ENCODE peak calls at places on chromosomes 16 and 17, in seven cellular contexts. U is PC-3; X is effector memory CD4-positive, alpha-beta T cell; B is pancreas; V is cardiac muscle cell; J is heart right ventricle; C is CD8-positive, alpha-beta T cell. I is an unnamed sample. For H3K9me3 and H3K27me3, the result is how much of the 10 kb centered on the place peaks cover.

GRCh38 chr16:47069841-47070584 is 73.7 kb downstream of the NETO2 start:
- DNase-seq in C (no peak), X (no peak), J (no peak), B (no peak), V (no peak), U (no peak), I (no peak)

GRCh38 chr16:46929378-46930332 is 43.8 kb downstream of the DNAJA2 start:
- DNase-seq in X (peak), U (peak), V (peak), C (peak), J (peak), B (peak), I (peak)

GRCh38 chr17:78499715-78500540 is 77.3 kb downstream of the DNAH17 start:
- DNase-seq in X (no peak), V (no peak), J (no peak), U (no peak), B (no peak), C (no peak), I (no peak)

GRCh38 chr17:81866440-81867122 is 4.6 kb downstream of the ARHGDIA start:
- DNase-seq in C (no peak), X (no peak), J (no peak), B (peak), U (no peak), V (peak), I (no peak)

GRCh38 chr17:76946111-76946771 is 78.0 kb downstream of the MGAT5B start:
- DNase-seq in X (no peak), J (no peak), V (no peak), B (no peak), U (no peak), C (no peak), I (no peak)

GRCh38 chr17:40819528-40820125 is 2.8 kb downstream of the KRT10 start:
- DNase-seq in C (no peak), J (no peak), U (no peak), X (no peak), B (no peak), V (peak), I (no peak)

GRCh38 chr17:3935140-3935542 is 18.9 kb upstream of the P2RX1 start:
- DNase-seq in U (peak), V (peak), X (no peak), J (peak), B (peak), C (peak), I (no peak)

GRCh38 chr16:50403491-50403890 is 34.7 kb upstream of the BRD7 start:
- DNase-seq in U (no peak), B (no peak), C (no peak), V (no peak), J (peak), X (no peak), I (no peak)

GRCh38 chr16:28623172-28623711 is 13.4 kb upstream of the SULT1A1 start:
- DNase-seq in J (peak), C (peak), B (peak), X (peak), V (peak), U (peak), I (no peak)

GRCh38 chr17:49403514-49404289 is 11.0 kb downstream of the PHB1 start:
- DNase-seq in U (no peak), C (no peak), B (no peak), X (no peak), J (no peak), V (no peak), I (no peak)

DNA sequence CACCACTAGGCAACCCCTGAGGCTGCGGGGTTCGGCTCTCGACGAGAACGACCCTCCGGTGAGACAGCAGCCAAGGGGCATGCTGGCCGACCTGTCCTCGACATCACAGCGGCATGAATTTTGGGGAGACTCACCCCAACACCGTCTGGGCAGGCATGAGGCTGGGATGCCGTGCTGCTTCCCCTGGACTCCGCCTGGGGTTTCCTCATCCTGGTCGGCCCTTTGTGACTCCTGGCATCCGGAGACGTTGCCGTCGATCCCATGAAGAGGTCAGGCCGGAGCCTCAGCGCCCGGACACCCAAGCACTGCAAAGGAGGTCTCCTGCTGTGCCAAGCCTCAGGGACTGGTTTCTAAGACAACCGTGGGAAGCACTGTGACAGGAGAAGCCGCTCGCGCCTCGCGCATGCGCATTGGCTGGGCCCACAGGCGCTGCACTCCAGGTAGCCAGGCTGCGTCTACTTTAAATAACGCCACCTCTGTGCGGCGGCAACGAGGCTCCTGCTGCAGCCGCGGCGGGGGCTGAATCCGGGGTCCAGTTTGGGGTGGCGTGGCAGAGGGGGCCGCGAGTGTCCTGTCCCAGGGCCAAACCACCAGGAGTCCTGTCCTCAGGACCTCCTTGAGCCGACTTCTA is 13.8 kb upstream of the KCNJ18 start:
- DNase-seq in B (no peak), U (no peak), C (no peak), X (no peak), V (no peak), J (no peak), I (no peak)
- H3K9me3 ChIP-seq in B (under half), U (under half), C (under half), X (under half), V (under half), J (under half), I (under half)

GRCh38 chr17:33046361-33047255 is 55.0 kb downstream of the SPACA3 start:
- DNase-seq in J (no peak), C (no peak), U (no peak), B (no peak), V (no peak), X (no peak), I (no peak)

GRCh38 chr17:33044771-33045170 is 53.1 kb downstream of the SPACA3 start:
- DNase-seq in V (no peak), U (no peak), C (no peak), J (no peak), B (no peak), X (no peak), I (no peak)

GRCh38 chr17:33039874-33040273 is 48.2 kb downstream of the SPACA3 start:
- DNase-seq in U (peak), V (peak), X (no peak), C (no peak), B (no peak), J (no peak), I (peak)

GRCh38 chr17:33049781-33050414 is 58.3 kb downstream of the SPACA3 start:
- DNase-seq in V (peak), C (peak), B (peak), X (peak), J (no peak), U (peak), I (peak)

GRCh38 chr17:33045236-33045635 is 53.6 kb downstream of the SPACA3 start:
- DNase-seq in U (no peak), C (no peak), B (no peak), J (no peak), X (no peak), V (no peak), I (no peak)
- H3K4me3 ChIP-seq in U (no peak), C (no peak), B (no peak), J (no peak), X (no peak), V (no peak), I (no peak)

DNA sequence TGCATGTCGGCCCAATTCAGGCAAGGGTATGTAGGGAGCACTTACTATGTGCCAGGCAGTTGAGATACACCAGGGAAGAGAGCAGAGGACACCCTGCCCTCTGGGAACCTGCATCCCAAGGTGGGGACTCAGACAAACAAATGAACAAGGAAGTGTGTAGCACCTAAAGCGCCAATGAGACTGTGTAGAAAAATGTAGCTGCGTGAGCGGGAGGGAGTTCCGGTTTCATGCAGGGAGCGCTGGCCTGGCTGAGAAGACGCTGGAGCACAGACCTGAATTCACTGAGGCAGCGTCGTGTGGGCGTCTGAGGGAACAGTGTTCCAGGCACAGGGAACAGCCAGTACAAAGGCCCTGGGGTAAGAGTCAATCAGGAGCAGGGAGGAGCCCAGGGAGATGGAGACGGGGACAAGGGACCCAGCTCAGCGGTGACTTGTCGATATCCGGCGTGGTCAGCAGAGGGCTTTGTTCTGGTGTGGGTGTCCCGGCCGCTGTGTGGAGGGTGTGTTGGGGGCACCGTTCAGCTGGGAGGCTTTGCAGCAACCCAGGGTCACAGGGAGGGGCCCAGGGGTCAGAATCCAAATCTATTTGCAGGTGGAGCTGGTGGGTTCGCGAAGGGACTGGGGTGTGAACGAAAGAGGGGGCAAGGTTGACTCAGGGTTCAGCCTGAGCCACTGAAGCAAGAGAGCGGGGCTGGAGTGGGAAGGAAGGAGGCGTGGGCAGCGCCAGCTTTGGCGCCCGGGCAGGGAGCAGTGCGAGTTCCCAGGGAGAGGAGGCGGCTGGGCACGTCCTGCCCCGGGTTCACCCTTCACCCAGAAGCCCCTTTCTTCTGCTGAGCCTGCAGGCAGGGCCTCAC is 17.8 kb upstream of the OSGIN1 start:
- DNase-seq in J (no peak), B (no peak), U (no peak), C (no peak), X (no peak), V (no peak), I (no peak)
- H3K27me3 ChIP-seq in J (under half), B (under half), U (under half), C (under half), X (under half), V (under half), I (under half)

DNA sequence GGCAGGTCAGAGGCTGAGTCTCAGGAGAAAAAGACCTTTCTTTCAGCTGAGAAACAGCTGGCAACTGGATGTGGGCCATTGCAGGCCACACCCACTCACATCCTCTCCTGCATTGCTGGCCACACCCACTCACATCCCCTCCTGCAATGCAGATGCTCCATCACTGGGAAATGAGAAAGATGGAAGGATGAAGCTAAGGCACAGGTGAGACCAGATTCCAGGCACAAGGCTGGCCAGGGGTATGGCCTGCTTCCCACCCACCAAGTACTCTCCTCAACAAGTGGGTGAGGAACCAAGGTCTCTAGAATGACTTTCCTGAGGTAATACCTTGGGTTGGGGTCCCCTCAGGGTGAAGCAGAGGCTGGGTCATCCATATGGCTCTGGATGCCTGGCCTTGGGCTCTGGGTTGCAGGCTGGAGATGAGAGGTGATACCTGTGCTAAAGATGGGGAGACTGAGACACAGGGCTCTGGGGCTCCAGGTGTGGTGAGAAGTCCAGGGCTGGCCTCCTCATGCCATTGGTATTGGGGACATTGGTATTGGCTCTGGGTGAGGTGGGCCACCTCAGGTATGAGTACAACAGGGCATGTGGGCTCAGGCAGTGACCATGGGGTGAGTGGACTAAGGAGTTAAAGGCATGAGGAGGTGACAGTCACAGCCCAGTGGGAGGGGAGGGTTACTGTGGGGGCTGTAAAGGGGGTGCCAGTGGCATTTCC is 1726.8 kb downstream of the TP53TG3F start:
- DNase-seq in C (no peak), X (no peak), B (no peak), U (no peak), V (no peak), J (no peak), I (no peak)
- H3K9me3 ChIP-seq in C (under half), X (under half), B (under half), U (under half), V (under half), J (under half), I (under half)

GRCh38 chr17:66655461-66655860 is 179.5 kb upstream of the CACNG5 start:
- DNase-seq in U (no peak), B (no peak), X (no peak), C (no peak), J (no peak), V (no peak), I (no peak)
- H3K4me3 ChIP-seq in U (no peak), B (no peak), X (no peak), C (no peak), J (no peak), V (no peak), I (no peak)

GRCh38 chr17:29010129-29010528 is 4.3 kb upstream of the SEZ6 start:
- DNase-seq in U (no peak), C (no peak), J (no peak), B (no peak), V (no peak), X (no peak), I (no peak)
- H3K27me3 ChIP-seq in U (under half), C (under half), J (under half), B (under half), V (under half), X (under half), I (under half)

DNA sequence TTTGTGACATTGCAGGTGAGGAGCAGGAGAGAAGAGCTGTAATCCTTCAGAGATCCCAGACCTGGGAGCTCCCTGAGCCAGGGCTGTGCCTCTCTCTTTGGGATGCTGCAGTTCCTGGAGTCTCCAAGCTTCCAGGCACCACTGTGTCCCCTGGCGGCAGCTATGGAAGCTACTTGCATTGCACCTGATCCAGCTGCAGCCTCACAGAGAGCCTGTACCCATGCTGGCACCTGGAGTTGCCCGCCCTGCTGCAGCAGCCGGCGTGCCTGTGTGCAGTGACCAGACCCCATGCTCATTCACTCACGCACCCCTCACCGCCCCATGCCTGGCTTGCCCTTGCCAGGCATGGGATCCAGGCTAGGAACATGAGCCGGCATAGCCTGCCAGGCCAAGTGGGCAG is 51.8 kb upstream of the MED9 start:
- DNase-seq in C (no peak), U (no peak), J (no peak), V (no peak), B (no peak), X (no peak), I (no peak)
- H3K9me3 ChIP-seq in C (under half), U (under half), J (under half), V (under half), B (under half), X (under half), I (under half)

GRCh38 chr16:48810803-48811453 is 200.9 kb upstream of the N4BP1 start:
- DNase-seq in U (no peak), V (no peak), J (no peak), C (no peak), B (no peak), X (no peak), I (no peak)

GRCh38 chr16:48810436-48810802 is 200.4 kb upstream of the N4BP1 start:
- DNase-seq in B (no peak), U (no peak), X (no peak), J (no peak), V (no peak), C (no peak), I (no peak)

GRCh38 chr16:48813485-48813884 is 203.5 kb upstream of the N4BP1 start:
- DNase-seq in C (no peak), U (no peak), V (no peak), J (no peak), X (no peak), B (no peak), I (no peak)

GRCh38 chr16:48812856-48813255 is 202.9 kb upstream of the N4BP1 start:
- DNase-seq in B (no peak), V (no peak), J (no peak), C (no peak), X (no peak), U (no peak), I (no peak)

DNA sequence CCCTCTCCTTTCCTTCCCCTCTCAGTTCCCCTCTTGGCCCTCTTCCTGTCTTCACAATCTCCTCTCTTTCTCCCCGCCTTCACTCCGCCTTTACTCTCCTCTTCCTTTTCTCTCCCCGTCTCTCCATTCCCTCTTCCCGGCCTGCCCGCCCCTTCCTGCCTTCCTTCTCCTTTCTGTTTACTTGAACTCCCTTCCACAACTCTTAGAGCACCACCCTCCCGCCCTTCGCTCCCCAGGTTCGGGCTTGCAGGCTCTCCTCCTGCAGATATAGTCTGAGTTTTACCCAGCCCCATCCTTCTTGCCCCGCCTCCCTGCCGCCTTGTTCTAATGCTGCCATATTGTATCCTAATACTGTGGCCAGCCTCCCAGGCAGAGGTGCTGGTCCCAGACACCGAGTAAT is 201.5 kb upstream of the N4BP1 start:
- DNase-seq in C (no peak), X (no peak), B (no peak), J (no peak), U (no peak), V (no peak), I (no peak)
- H3K4me3 ChIP-seq in C (no peak), X (no peak), B (no peak), J (no peak), U (no peak), V (no peak), I (no peak)

DNA sequence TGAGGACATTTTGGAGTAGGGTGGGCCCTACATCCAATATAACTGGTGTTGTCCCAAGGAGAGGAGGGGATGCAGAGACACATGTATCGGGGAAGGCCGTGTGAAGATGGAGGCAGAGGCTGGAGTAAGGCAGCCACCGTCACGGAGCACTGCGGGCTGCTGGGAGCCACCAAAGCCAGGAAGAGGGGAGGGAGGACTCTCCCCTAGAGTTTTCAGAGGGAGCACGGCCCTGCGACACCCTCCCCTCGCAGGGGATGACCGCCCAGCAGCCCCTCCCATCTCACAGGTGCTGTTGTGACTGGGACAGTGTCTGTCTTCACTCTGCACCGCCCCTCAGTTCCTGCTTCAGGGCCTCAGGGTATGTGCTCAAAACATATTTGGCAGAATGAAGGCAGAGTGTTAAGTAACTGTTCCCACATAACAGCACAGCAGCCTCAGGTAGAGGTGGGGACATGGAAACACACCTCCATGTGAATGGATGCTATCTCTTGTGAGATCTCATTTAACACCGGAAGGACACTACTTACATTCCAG is 82.2 kb downstream of the RBFOX3 start:
- DNase-seq in X (no peak), B (no peak), U (no peak), V (no peak), C (no peak), J (no peak), I (no peak)
- H3K27me3 ChIP-seq in X (under half), B (under half), U (half or more), V (under half), C (under half), J (half or more), I (under half)